ENCODE peak calls at places on chromosomes 11 and 22, in six cellular contexts. One of them, this sample, is unnamed.

GRCh38 chr11:120330045-120330444 is 4.9 kb downstream of the TLCD5 start:
- DNase-seq in activated naive CD8-positive, alpha-beta T cell treated with anti-CD3 and anti-CD28 coated beads, Interleukin-2, amount 50 U/mL, for 16 hours: no peak
- DNase-seq in heart left ventricle: no peak
- DNase-seq in NB4: no peak
- DNase-seq in GM23338: no peak
- DNase-seq in stimulated activated CD4-positive, alpha-beta T cell treated with anti-CD3 and anti-CD28 coated beads, Interleukin-15, amount 100 ng/mL, for 1 hour: no peak
- DNase-seq in this sample: no peak

GRCh38 chr11:27694992-27695391 is 5.3 kb downstream of the BDNF start:
- DNase-seq in NB4: peak
- DNase-seq in GM23338: peak
- DNase-seq in stimulated activated CD4-positive, alpha-beta T cell treated with anti-CD3 and anti-CD28 coated beads, Interleukin-15, amount 100 ng/mL, for 1 hour: no peak
- DNase-seq in heart left ventricle: no peak
- DNase-seq in activated naive CD8-positive, alpha-beta T cell treated with anti-CD3 and anti-CD28 coated beads, Interleukin-2, amount 50 U/mL, for 16 hours: no peak
- DNase-seq in this sample: no peak

GRCh38 chr22:37822079-37822833 is 926 bp upstream of the GALR3 start:
- DNase-seq in stimulated activated CD4-positive, alpha-beta T cell treated with anti-CD3 and anti-CD28 coated beads, Interleukin-15, amount 100 ng/mL, for 1 hour: no peak
- DNase-seq in heart left ventricle: no peak
- DNase-seq in activated naive CD8-positive, alpha-beta T cell treated with anti-CD3 and anti-CD28 coated beads, Interleukin-2, amount 50 U/mL, for 16 hours: no peak
- DNase-seq in GM23338: peak
- DNase-seq in NB4: no peak
- DNase-seq in this sample: no peak

GRCh38 chr11:44269369-44270351 is 40.3 kb downstream of the ALX4 start:
- DNase-seq in stimulated activated CD4-positive, alpha-beta T cell treated with anti-CD3 and anti-CD28 coated beads, Interleukin-15, amount 100 ng/mL, for 1 hour: no peak
- DNase-seq in activated naive CD8-positive, alpha-beta T cell treated with anti-CD3 and anti-CD28 coated beads, Interleukin-2, amount 50 U/mL, for 16 hours: no peak
- DNase-seq in NB4: no peak
- DNase-seq in GM23338: no peak
- DNase-seq in heart left ventricle: no peak
- DNase-seq in this sample: no peak

GRCh38 chr11:111026241-111026640 is 219.3 kb upstream of the POU2AF2 start:
- DNase-seq in GM23338: no peak
- DNase-seq in activated naive CD8-positive, alpha-beta T cell treated with anti-CD3 and anti-CD28 coated beads, Interleukin-2, amount 50 U/mL, for 16 hours: no peak
- DNase-seq in stimulated activated CD4-positive, alpha-beta T cell treated with anti-CD3 and anti-CD28 coated beads, Interleukin-15, amount 100 ng/mL, for 1 hour: no peak
- DNase-seq in NB4: no peak
- DNase-seq in heart left ventricle: no peak
- DNase-seq in this sample: no peak

GRCh38 chr22:44221710-44222475 is 41.2 kb downstream of the PARVG start:
- DNase-seq in GM23338: no peak
- DNase-seq in activated naive CD8-positive, alpha-beta T cell treated with anti-CD3 and anti-CD28 coated beads, Interleukin-2, amount 50 U/mL, for 16 hours: no peak
- DNase-seq in heart left ventricle: no peak
- DNase-seq in NB4: no peak
- DNase-seq in stimulated activated CD4-positive, alpha-beta T cell treated with anti-CD3 and anti-CD28 coated beads, Interleukin-15, amount 100 ng/mL, for 1 hour: no peak
- DNase-seq in this sample: no peak

GRCh38 chr11:13297917-13298356 is 20.3 kb downstream of the BMAL1 start:
- DNase-seq in NB4: peak
- DNase-seq in stimulated activated CD4-positive, alpha-beta T cell treated with anti-CD3 and anti-CD28 coated beads, Interleukin-15, amount 100 ng/mL, for 1 hour: no peak
- DNase-seq in activated naive CD8-positive, alpha-beta T cell treated with anti-CD3 and anti-CD28 coated beads, Interleukin-2, amount 50 U/mL, for 16 hours: no peak
- DNase-seq in heart left ventricle: no peak
- DNase-seq in GM23338: no peak
- DNase-seq in this sample: no peak

GRCh38 chr11:102428696-102429095 is 23.9 kb downstream of the TMEM123 start:
- DNase-seq in heart left ventricle: no peak
- DNase-seq in activated naive CD8-positive, alpha-beta T cell treated with anti-CD3 and anti-CD28 coated beads, Interleukin-2, amount 50 U/mL, for 16 hours: no peak
- DNase-seq in GM23338: no peak
- DNase-seq in NB4: no peak
- DNase-seq in stimulated activated CD4-positive, alpha-beta T cell treated with anti-CD3 and anti-CD28 coated beads, Interleukin-15, amount 100 ng/mL, for 1 hour: no peak
- DNase-seq in this sample: no peak

GRCh38 chr11:6251990-6252473 is 7.6 kb upstream of the CCKBR start:
- DNase-seq in GM23338: no peak
- DNase-seq in stimulated activated CD4-positive, alpha-beta T cell treated with anti-CD3 and anti-CD28 coated beads, Interleukin-15, amount 100 ng/mL, for 1 hour: no peak
- DNase-seq in NB4: no peak
- DNase-seq in heart left ventricle: no peak
- DNase-seq in activated naive CD8-positive, alpha-beta T cell treated with anti-CD3 and anti-CD28 coated beads, Interleukin-2, amount 50 U/mL, for 16 hours: no peak
- DNase-seq in this sample: no peak

GRCh38 chr11:134724779-134725140 is 312.7 kb upstream of the B3GAT1 start:
- DNase-seq in NB4: no peak
- DNase-seq in activated naive CD8-positive, alpha-beta T cell treated with anti-CD3 and anti-CD28 coated beads, Interleukin-2, amount 50 U/mL, for 16 hours: no peak
- DNase-seq in stimulated activated CD4-positive, alpha-beta T cell treated with anti-CD3 and anti-CD28 coated beads, Interleukin-15, amount 100 ng/mL, for 1 hour: no peak
- DNase-seq in heart left ventricle: no peak
- DNase-seq in GM23338: no peak
- DNase-seq in this sample: no peak

GRCh38 chr22:36362819-36363377 is 24.9 kb downstream of the MYH9 start:
- DNase-seq in stimulated activated CD4-positive, alpha-beta T cell treated with anti-CD3 and anti-CD28 coated beads, Interleukin-15, amount 100 ng/mL, for 1 hour: no peak
- DNase-seq in activated naive CD8-positive, alpha-beta T cell treated with anti-CD3 and anti-CD28 coated beads, Interleukin-2, amount 50 U/mL, for 16 hours: no peak
- DNase-seq in GM23338: no peak
- DNase-seq in heart left ventricle: no peak
- DNase-seq in NB4: no peak
- DNase-seq in this sample: no peak

GRCh38 chr22:26887456-26887855 is 230.1 kb downstream of the MIAT start:
- DNase-seq in NB4: no peak
- DNase-seq in GM23338: peak
- DNase-seq in stimulated activated CD4-positive, alpha-beta T cell treated with anti-CD3 and anti-CD28 coated beads, Interleukin-15, amount 100 ng/mL, for 1 hour: no peak
- DNase-seq in activated naive CD8-positive, alpha-beta T cell treated with anti-CD3 and anti-CD28 coated beads, Interleukin-2, amount 50 U/mL, for 16 hours: no peak
- DNase-seq in heart left ventricle: no peak
- DNase-seq in this sample: no peak

GRCh38 chr22:37999640-38000272 is 15.4 kb upstream of the SOX10 start:
- DNase-seq in activated naive CD8-positive, alpha-beta T cell treated with anti-CD3 and anti-CD28 coated beads, Interleukin-2, amount 50 U/mL, for 16 hours: no peak
- DNase-seq in stimulated activated CD4-positive, alpha-beta T cell treated with anti-CD3 and anti-CD28 coated beads, Interleukin-15, amount 100 ng/mL, for 1 hour: no peak
- DNase-seq in heart left ventricle: no peak
- DNase-seq in NB4: peak
- DNase-seq in GM23338: no peak
- DNase-seq in this sample: peak

GRCh38 chr11:12163181-12163841 is 52.9 kb downstream of the MICAL2 start:
- DNase-seq in GM23338: no peak
- DNase-seq in activated naive CD8-positive, alpha-beta T cell treated with anti-CD3 and anti-CD28 coated beads, Interleukin-2, amount 50 U/mL, for 16 hours: no peak
- DNase-seq in heart left ventricle: peak
- DNase-seq in NB4: no peak
- DNase-seq in stimulated activated CD4-positive, alpha-beta T cell treated with anti-CD3 and anti-CD28 coated beads, Interleukin-15, amount 100 ng/mL, for 1 hour: no peak
- DNase-seq in this sample: no peak

GRCh38 chr11:11478021-11478420 is 125.0 kb upstream of the CSNK2A3 start:
- DNase-seq in GM23338: no peak
- DNase-seq in heart left ventricle: no peak
- DNase-seq in stimulated activated CD4-positive, alpha-beta T cell treated with anti-CD3 and anti-CD28 coated beads, Interleukin-15, amount 100 ng/mL, for 1 hour: no peak
- DNase-seq in activated naive CD8-positive, alpha-beta T cell treated with anti-CD3 and anti-CD28 coated beads, Interleukin-2, amount 50 U/mL, for 16 hours: no peak
- DNase-seq in NB4: no peak
- DNase-seq in this sample: no peak

GRCh38 chr22:24516301-24516737 is 21.2 kb downstream of the UPB1 start:
- DNase-seq in heart left ventricle: no peak
- DNase-seq in GM23338: peak
- DNase-seq in stimulated activated CD4-positive, alpha-beta T cell treated with anti-CD3 and anti-CD28 coated beads, Interleukin-15, amount 100 ng/mL, for 1 hour: no peak
- DNase-seq in NB4: peak
- DNase-seq in activated naive CD8-positive, alpha-beta T cell treated with anti-CD3 and anti-CD28 coated beads, Interleukin-2, amount 50 U/mL, for 16 hours: no peak
- DNase-seq in this sample: no peak

GRCh38 chr11:119863811-119864601 is 135.0 kb upstream of the NECTIN1 start:
- DNase-seq in stimulated activated CD4-positive, alpha-beta T cell treated with anti-CD3 and anti-CD28 coated beads, Interleukin-15, amount 100 ng/mL, for 1 hour: no peak
- DNase-seq in NB4: no peak
- DNase-seq in heart left ventricle: no peak
- DNase-seq in activated naive CD8-positive, alpha-beta T cell treated with anti-CD3 and anti-CD28 coated beads, Interleukin-2, amount 50 U/mL, for 16 hours: no peak
- DNase-seq in GM23338: peak
- DNase-seq in this sample: no peak

GRCh38 chr22:18968011-18968749 is 32.1 kb upstream of the PRODH start:
- DNase-seq in activated naive CD8-positive, alpha-beta T cell treated with anti-CD3 and anti-CD28 coated beads, Interleukin-2, amount 50 U/mL, for 16 hours: no peak
- DNase-seq in stimulated activated CD4-positive, alpha-beta T cell treated with anti-CD3 and anti-CD28 coated beads, Interleukin-15, amount 100 ng/mL, for 1 hour: no peak
- DNase-seq in GM23338: peak
- DNase-seq in NB4: peak
- DNase-seq in heart left ventricle: peak
- DNase-seq in this sample: peak

GRCh38 chr11:34302046-34302921 is 55.5 kb downstream of the ABTB2 start:
- DNase-seq in heart left ventricle: no peak
- DNase-seq in GM23338: no peak
- DNase-seq in stimulated activated CD4-positive, alpha-beta T cell treated with anti-CD3 and anti-CD28 coated beads, Interleukin-15, amount 100 ng/mL, for 1 hour: no peak
- DNase-seq in NB4: peak
- DNase-seq in activated naive CD8-positive, alpha-beta T cell treated with anti-CD3 and anti-CD28 coated beads, Interleukin-2, amount 50 U/mL, for 16 hours: no peak
- DNase-seq in this sample: no peak

GRCh38 chr22:49305215-49305965 is 522.3 kb downstream of the BRD1 start:
- DNase-seq in GM23338: peak
- DNase-seq in heart left ventricle: peak
- DNase-seq in NB4: peak
- DNase-seq in stimulated activated CD4-positive, alpha-beta T cell treated with anti-CD3 and anti-CD28 coated beads, Interleukin-15, amount 100 ng/mL, for 1 hour: peak
- DNase-seq in activated naive CD8-positive, alpha-beta T cell treated with anti-CD3 and anti-CD28 coated beads, Interleukin-2, amount 50 U/mL, for 16 hours: peak
- DNase-seq in this sample: peak

GRCh38 chr22:43292633-43293025 is 50.5 kb downstream of the SCUBE1 start:
- DNase-seq in NB4: no peak
- DNase-seq in activated naive CD8-positive, alpha-beta T cell treated with anti-CD3 and anti-CD28 coated beads, Interleukin-2, amount 50 U/mL, for 16 hours: no peak
- DNase-seq in GM23338: no peak
- DNase-seq in heart left ventricle: no peak
- DNase-seq in stimulated activated CD4-positive, alpha-beta T cell treated with anti-CD3 and anti-CD28 coated beads, Interleukin-15, amount 100 ng/mL, for 1 hour: no peak
- DNase-seq in this sample: no peak

GRCh38 chr11:119800171-119800570 is 71.2 kb upstream of the NECTIN1 start:
- DNase-seq in activated naive CD8-positive, alpha-beta T cell treated with anti-CD3 and anti-CD28 coated beads, Interleukin-2, amount 50 U/mL, for 16 hours: no peak
- DNase-seq in NB4: no peak
- DNase-seq in heart left ventricle: no peak
- DNase-seq in GM23338: no peak
- DNase-seq in stimulated activated CD4-positive, alpha-beta T cell treated with anti-CD3 and anti-CD28 coated beads, Interleukin-15, amount 100 ng/mL, for 1 hour: no peak
- DNase-seq in this sample: no peak

GRCh38 chr22:37303821-37304274 is 21.5 kb downstream of the CYTH4 start:
- DNase-seq in GM23338: no peak
- DNase-seq in NB4: peak
- DNase-seq in heart left ventricle: no peak
- DNase-seq in stimulated activated CD4-positive, alpha-beta T cell treated with anti-CD3 and anti-CD28 coated beads, Interleukin-15, amount 100 ng/mL, for 1 hour: peak
- DNase-seq in activated naive CD8-positive, alpha-beta T cell treated with anti-CD3 and anti-CD28 coated beads, Interleukin-2, amount 50 U/mL, for 16 hours: peak
- DNase-seq in this sample: peak

GRCh38 chr22:23696326-23696851 is 5.6 kb downstream of the RGL4 start:
- DNase-seq in heart left ventricle: peak
- DNase-seq in GM23338: no peak
- DNase-seq in NB4: peak
- DNase-seq in stimulated activated CD4-positive, alpha-beta T cell treated with anti-CD3 and anti-CD28 coated beads, Interleukin-15, amount 100 ng/mL, for 1 hour: peak
- DNase-seq in activated naive CD8-positive, alpha-beta T cell treated with anti-CD3 and anti-CD28 coated beads, Interleukin-2, amount 50 U/mL, for 16 hours: peak
- DNase-seq in this sample: peak

GRCh38 chr11:61486779-61487178 is 21.8 kb upstream of the LRRC10B start:
- DNase-seq in stimulated activated CD4-positive, alpha-beta T cell treated with anti-CD3 and anti-CD28 coated beads, Interleukin-15, amount 100 ng/mL, for 1 hour: no peak
- DNase-seq in activated naive CD8-positive, alpha-beta T cell treated with anti-CD3 and anti-CD28 coated beads, Interleukin-2, amount 50 U/mL, for 16 hours: no peak
- DNase-seq in GM23338: no peak
- DNase-seq in NB4: no peak
- DNase-seq in heart left ventricle: no peak
- DNase-seq in this sample: no peak

GRCh38 chr11:110818032-110818687 is 105.9 kb upstream of the ARHGAP20 start:
- DNase-seq in NB4: peak
- DNase-seq in activated naive CD8-positive, alpha-beta T cell treated with anti-CD3 and anti-CD28 coated beads, Interleukin-2, amount 50 U/mL, for 16 hours: no peak
- DNase-seq in GM23338: no peak
- DNase-seq in stimulated activated CD4-positive, alpha-beta T cell treated with anti-CD3 and anti-CD28 coated beads, Interleukin-15, amount 100 ng/mL, for 1 hour: no peak
- DNase-seq in heart left ventricle: no peak
- DNase-seq in this sample: no peak

GRCh38 chr11:46120361-46120710 is 918 bp downstream of the PHF21A start:
- DNase-seq in stimulated activated CD4-positive, alpha-beta T cell treated with anti-CD3 and anti-CD28 coated beads, Interleukin-15, amount 100 ng/mL, for 1 hour: peak
- DNase-seq in GM23338: no peak
- DNase-seq in heart left ventricle: peak
- DNase-seq in activated naive CD8-positive, alpha-beta T cell treated with anti-CD3 and anti-CD28 coated beads, Interleukin-2, amount 50 U/mL, for 16 hours: no peak
- DNase-seq in NB4: no peak
- DNase-seq in this sample: peak

GRCh38 chr11:1005913-1006312 is 30.6 kb downstream of the MUC6 start:
- DNase-seq in activated naive CD8-positive, alpha-beta T cell treated with anti-CD3 and anti-CD28 coated beads, Interleukin-2, amount 50 U/mL, for 16 hours: no peak
- DNase-seq in stimulated activated CD4-positive, alpha-beta T cell treated with anti-CD3 and anti-CD28 coated beads, Interleukin-15, amount 100 ng/mL, for 1 hour: no peak
- DNase-seq in heart left ventricle: no peak
- DNase-seq in GM23338: no peak
- DNase-seq in NB4: no peak
- DNase-seq in this sample: peak

This sample was measured in psoas muscle.